ENCODE peak calls at places on chromosomes 12 and 14, in eight cellular contexts. M is NCI-H524, E is Calu3, A is bronchial epithelial cell, Q is T-cell, J is H9, D is renal cortical epithelial cell, T is H7. U is an unnamed sample.
A peak's percentile ranks its signal among the peaks of the same experiment; 100 is the strongest.

GRCh38 chr12:98645572-98646067 is 530 bp downstream of the APAF1 start:
- DNase-seq in D (no peak), M (no peak), T (peak; percentile 61), A (peak; percentile 22), E (peak; percentile 40), Q (no peak), J (no peak), U (peak; percentile 21)

GRCh38 chr14:75906680-75907280 is 75.0 kb downstream of the TGFB3 start:
- DNase-seq in M (peak; percentile 44), Q (peak; percentile 11), A (peak; percentile 40), J (no peak), T (peak; percentile 36), D (peak; percentile 44), E (peak; percentile 67), U (peak; percentile 67)

GRCh38 chr12:6946033-6946919 is 2.5 kb downstream of the C12orf57 start:
- DNase-seq in T (peak; percentile 97), J (peak; percentile 100), A (peak; percentile 96), D (peak; percentile 93), M (no peak), E (peak; percentile 98), Q (no peak), U (peak; percentile 95)

GRCh38 chr14:55116246-55117030 is 12.6 kb upstream of the LGALS3 start:
- DNase-seq in M (no peak), D (peak; percentile 78), E (no peak), T (no peak), J (no peak), A (no peak), Q (no peak), U (no peak)

GRCh38 chr14:76673261-76673660 is 88.0 kb upstream of the VASH1 start:
- DNase-seq in T (no peak), D (no peak), E (no peak), Q (no peak), A (no peak), M (no peak), J (no peak), U (no peak)

GRCh38 chr12:24754690-24755638 is 193.9 kb downstream of the BCAT1 start:
- DNase-seq in D (peak; percentile 95), A (peak; percentile 99), M (no peak), Q (no peak), E (peak; percentile 48), J (no peak), T (no peak), U (no peak)

GRCh38 chr12:51269174-51270066 is 795 bp downstream of the SMAGP start:
- DNase-seq in M (no peak), J (peak; percentile 90), E (peak; percentile 69), D (peak; percentile 36), A (peak; percentile 38), Q (peak; percentile 32), T (peak; percentile 90), U (peak; percentile 84)

GRCh38 chr12:83710851-83711250 is 1024.1 kb downstream of the TMTC2 start:
- DNase-seq in T (no peak), Q (no peak), A (no peak), M (no peak), D (no peak), J (no peak), E (no peak), U (no peak)

GRCh38 chr14:80315681-80316080 is 104.4 kb upstream of the DIO2 start:
- DNase-seq in T (peak; percentile 2), A (no peak), D (peak; percentile 14), M (no peak), Q (no peak), J (no peak), E (no peak), U (no peak)

GRCh38 chr14:92105845-92106094 is 612 bp downstream of the ATXN3 start:
- DNase-seq in T (no peak), D (no peak), J (no peak), A (peak; percentile 43), E (peak; percentile 7), Q (no peak), M (no peak), U (no peak)

GRCh38 chr14:93734086-93734822 is 54.0 kb downstream of the PRIMA1 start:
- DNase-seq in J (peak; percentile 86), E (no peak), M (no peak), T (peak; percentile 98), Q (no peak), A (no peak), D (no peak), U (peak; percentile 81)

GRCh38 chr12:39235990-39236767 is 206.7 kb downstream of the KIF21A start:
- DNase-seq in D (no peak), M (no peak), J (no peak), T (no peak), E (no peak), A (peak; percentile 91), Q (no peak), U (no peak)

GRCh38 chr14:30069536-30069935 is 141.9 kb upstream of the PRKD1 start:
- DNase-seq in E (no peak), T (no peak), A (no peak), Q (no peak), D (no peak), M (no peak), J (no peak), U (no peak)

GRCh38 chr14:47270715-47271114 is 404.7 kb downstream of the MDGA2 start:
- DNase-seq in J (no peak), A (no peak), D (no peak), T (no peak), E (no peak), M (no peak), Q (no peak), U (no peak)

GRCh38 chr12:92928431-92928961 is 599 bp downstream of the EEA1 start:
- DNase-seq in M (peak; percentile 12), E (no peak), A (no peak), J (no peak), T (no peak), Q (no peak), D (no peak), U (peak; percentile 16)

GRCh38 chr14:92511472-92512247 is 1.9 kb upstream of the RIN3 start:
- DNase-seq in J (no peak), T (no peak), M (no peak), D (peak; percentile 97), Q (no peak), A (peak; percentile 86), E (peak; percentile 75), U (no peak)

GRCh38 chr14:57382283-57382682 is 8.1 kb upstream of the NAA30 start:
- DNase-seq in Q (no peak), E (no peak), J (no peak), T (no peak), A (peak; percentile 92), D (peak; percentile 66), M (no peak), U (no peak)

GRCh38 chr12:55654506-55655224 is 18.0 kb downstream of the OR10P1 start:
- DNase-seq in Q (no peak), T (no peak), A (no peak), D (no peak), E (no peak), J (no peak), M (no peak), U (no peak)

GRCh38 chr14:58637391-58638230 is at the start of gene DACT1:
- DNase-seq in Q (no peak), E (peak; percentile 30), M (peak; percentile 51), T (peak; percentile 91), D (peak; percentile 40), A (no peak), J (peak; percentile 84), U (peak; percentile 76)